ENCODE peak calls at places on chromosomes 5 and 9, in seven cellular contexts. One of them, this sample, is unnamed.

GRCh38 chr9:126146254-126147145 is 180.1 kb upstream of the MVB12B start:
- DNase-seq in endothelial cell of umbilical vein: peak
- DNase-seq in HepG2: peak
- DNase-seq in IMR-90: no peak
- DNase-seq in stomach: peak
- DNase-seq in A549: peak
- DNase-seq in breast epithelium: peak
- DNase-seq in this sample: no peak

GRCh38 chr9:33813712-33814641 is 3.0 kb upstream of the UBE2R2 start:
- DNase-seq in endothelial cell of umbilical vein: peak
- DNase-seq in stomach: no peak
- DNase-seq in IMR-90: peak
- DNase-seq in HepG2: peak
- DNase-seq in breast epithelium: no peak
- DNase-seq in A549: peak
- DNase-seq in this sample: peak

GRCh38 chr5:112787261-112787660 is 49.6 kb downstream of the APC start:
- DNase-seq in HepG2: no peak
- DNase-seq in breast epithelium: no peak
- DNase-seq in endothelial cell of umbilical vein: no peak
- DNase-seq in IMR-90: peak
- DNase-seq in A549: no peak
- DNase-seq in stomach: no peak
- DNase-seq in this sample: no peak

GRCh38 chr5:15585128-15585527 is 85.1 kb downstream of the FBXL7 start:
- DNase-seq in endothelial cell of umbilical vein: no peak
- DNase-seq in A549: no peak
- DNase-seq in HepG2: no peak
- DNase-seq in breast epithelium: no peak
- DNase-seq in stomach: no peak
- DNase-seq in IMR-90: peak
- DNase-seq in this sample: no peak

GRCh38 chr9:35385042-35385441 is 104.9 kb upstream of the RUSC2 start:
- DNase-seq in A549: peak
- DNase-seq in breast epithelium: no peak
- DNase-seq in IMR-90: peak
- DNase-seq in HepG2: no peak
- DNase-seq in stomach: no peak
- DNase-seq in endothelial cell of umbilical vein: peak
- DNase-seq in this sample: no peak

GRCh38 chr5:78908173-78908901 is 76.8 kb downstream of the ARSB start:
- DNase-seq in stomach: peak
- DNase-seq in A549: no peak
- DNase-seq in IMR-90: peak
- DNase-seq in HepG2: no peak
- DNase-seq in breast epithelium: no peak
- DNase-seq in endothelial cell of umbilical vein: peak
- DNase-seq in this sample: peak

GRCh38 chr9:109903515-109904138 is 123.6 kb downstream of the PALM2AKAP2 start:
- DNase-seq in HepG2: peak
- DNase-seq in breast epithelium: peak
- DNase-seq in A549: peak
- DNase-seq in IMR-90: peak
- DNase-seq in endothelial cell of umbilical vein: peak
- DNase-seq in stomach: peak
- DNase-seq in this sample: peak

GRCh38 chr9:35569206-35569605 is 35.9 kb upstream of the TESK1 start:
- DNase-seq in A549: no peak
- DNase-seq in IMR-90: no peak
- DNase-seq in breast epithelium: no peak
- DNase-seq in HepG2: no peak
- DNase-seq in endothelial cell of umbilical vein: no peak
- DNase-seq in stomach: no peak
- DNase-seq in this sample: no peak

GRCh38 chr5:40572947-40573346 is 106.8 kb upstream of the PTGER4 start:
- DNase-seq in breast epithelium: no peak
- DNase-seq in HepG2: no peak
- DNase-seq in endothelial cell of umbilical vein: no peak
- DNase-seq in stomach: no peak
- DNase-seq in IMR-90: peak
- DNase-seq in A549: no peak
- DNase-seq in this sample: no peak

GRCh38 chr9:81776834-81777233 is 87.5 kb upstream of the TLE1 start:
- DNase-seq in A549: no peak
- DNase-seq in IMR-90: no peak
- DNase-seq in stomach: peak
- DNase-seq in endothelial cell of umbilical vein: no peak
- DNase-seq in HepG2: no peak
- DNase-seq in breast epithelium: no peak
- DNase-seq in this sample: no peak

GRCh38 chr9:92064711-92065110 is 50.5 kb downstream of the SPTLC1 start:
- DNase-seq in breast epithelium: no peak
- DNase-seq in IMR-90: peak
- DNase-seq in HepG2: no peak
- DNase-seq in A549: no peak
- DNase-seq in stomach: no peak
- DNase-seq in endothelial cell of umbilical vein: no peak
- DNase-seq in this sample: no peak

GRCh38 chr9:470041-470781 is 255.5 kb downstream of the DOCK8 start:
- DNase-seq in breast epithelium: peak
- DNase-seq in IMR-90: peak
- DNase-seq in endothelial cell of umbilical vein: peak
- DNase-seq in stomach: peak
- DNase-seq in A549: peak
- DNase-seq in HepG2: peak
- DNase-seq in this sample: no peak

GRCh38 chr9:122580360-122580759 is 2.8 kb downstream of the OR1L8 start:
- DNase-seq in stomach: no peak
- DNase-seq in HepG2: no peak
- DNase-seq in endothelial cell of umbilical vein: peak
- DNase-seq in breast epithelium: no peak
- DNase-seq in A549: peak
- DNase-seq in IMR-90: peak
- DNase-seq in this sample: peak

GRCh38 chr9:103089357-103089756 is 94.2 kb downstream of the CYLC2 start:
- DNase-seq in endothelial cell of umbilical vein: no peak
- DNase-seq in IMR-90: no peak
- DNase-seq in breast epithelium: no peak
- DNase-seq in stomach: no peak
- DNase-seq in A549: no peak
- DNase-seq in HepG2: no peak
- DNase-seq in this sample: no peak

GRCh38 chr9:125660557-125660956 is 46.5 kb downstream of the MAPKAP1 start:
- DNase-seq in IMR-90: no peak
- DNase-seq in endothelial cell of umbilical vein: no peak
- DNase-seq in stomach: no peak
- DNase-seq in HepG2: no peak
- DNase-seq in breast epithelium: no peak
- DNase-seq in A549: no peak
- DNase-seq in this sample: no peak

GRCh38 chr9:24436761-24437160 is 108.9 kb downstream of the IZUMO3 start:
- DNase-seq in endothelial cell of umbilical vein: no peak
- DNase-seq in stomach: no peak
- DNase-seq in HepG2: no peak
- DNase-seq in breast epithelium: no peak
- DNase-seq in IMR-90: no peak
- DNase-seq in A549: no peak
- DNase-seq in this sample: no peak

DNA sequence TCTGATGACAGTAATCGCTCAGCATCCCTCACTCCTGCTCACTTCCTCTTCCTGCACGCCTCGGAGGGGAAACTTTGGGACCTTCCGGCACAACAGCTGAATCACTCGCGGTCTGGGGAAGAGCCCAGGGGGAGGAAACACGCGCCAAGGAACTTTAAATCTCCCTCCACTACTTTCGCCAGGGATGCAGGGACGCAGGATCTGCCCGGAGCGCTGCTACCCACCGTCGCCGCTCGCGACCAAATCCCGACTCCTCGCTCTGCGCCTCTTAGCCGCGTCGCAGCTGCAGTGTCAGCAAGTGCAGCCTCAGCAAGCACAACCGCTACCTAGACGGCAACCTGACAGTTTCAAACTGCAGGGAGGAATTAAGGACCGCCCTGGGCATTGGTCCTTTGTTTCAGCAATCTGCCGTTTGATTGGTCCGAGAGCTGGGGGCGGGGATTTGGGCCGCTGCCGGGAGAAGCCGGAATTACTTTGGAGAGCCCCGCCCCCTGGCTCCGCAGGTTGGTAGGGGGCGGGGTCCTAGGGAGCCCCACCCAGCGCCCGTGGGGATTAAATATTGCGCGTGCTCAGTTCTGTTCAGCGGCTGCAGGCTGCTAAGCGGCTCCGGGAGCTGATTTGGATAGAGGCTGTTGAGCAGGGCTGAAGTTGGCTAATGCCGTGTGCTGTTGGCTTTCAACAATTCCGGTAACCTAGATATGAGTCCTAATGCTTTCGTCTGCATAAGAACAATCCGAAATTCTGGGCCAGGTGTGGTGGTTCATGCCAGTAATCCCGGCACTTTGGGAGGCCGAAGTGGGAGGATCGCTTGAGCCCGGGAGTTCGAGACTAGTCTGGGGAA is at the start of gene POC5:
- DNase-seq in endothelial cell of umbilical vein: peak
- DNase-seq in breast epithelium: peak
- DNase-seq in stomach: peak
- DNase-seq in HepG2: peak
- DNase-seq in A549: peak
- DNase-seq in IMR-90: peak
- DNase-seq in this sample: peak
- TF ChIP-seq POLR2A in endothelial cell of umbilical vein: no peak
- TF ChIP-seq POLR2A in breast epithelium: peak
- TF ChIP-seq POLR2A in stomach: no peak
- TF ChIP-seq POLR2A in HepG2: peak
- TF ChIP-seq POLR2A in A549: peak
- TF ChIP-seq POLR2A in IMR-90: no peak
- TF ChIP-seq POLR2A in this sample: peak

GRCh38 chr5:146582015-146582414 is 66.0 kb upstream of the GPR151 start:
- DNase-seq in HepG2: no peak
- DNase-seq in breast epithelium: no peak
- DNase-seq in A549: no peak
- DNase-seq in stomach: no peak
- DNase-seq in endothelial cell of umbilical vein: no peak
- DNase-seq in IMR-90: no peak
- DNase-seq in this sample: no peak

GRCh38 chr5:146588806-146589355 is 72.9 kb upstream of the GPR151 start:
- DNase-seq in breast epithelium: no peak
- DNase-seq in endothelial cell of umbilical vein: no peak
- DNase-seq in stomach: no peak
- DNase-seq in IMR-90: no peak
- DNase-seq in HepG2: no peak
- DNase-seq in A549: no peak
- DNase-seq in this sample: no peak

GRCh38 chr5:146584750-146585149 is 68.8 kb upstream of the GPR151 start:
- DNase-seq in IMR-90: no peak
- DNase-seq in breast epithelium: no peak
- DNase-seq in A549: no peak
- DNase-seq in endothelial cell of umbilical vein: no peak
- DNase-seq in HepG2: no peak
- DNase-seq in stomach: no peak
- DNase-seq in this sample: no peak

GRCh38 chr5:146588331-146588730 is 72.3 kb upstream of the GPR151 start:
- DNase-seq in A549: no peak
- DNase-seq in HepG2: no peak
- DNase-seq in stomach: no peak
- DNase-seq in endothelial cell of umbilical vein: no peak
- DNase-seq in breast epithelium: no peak
- DNase-seq in IMR-90: no peak
- DNase-seq in this sample: peak

DNA sequence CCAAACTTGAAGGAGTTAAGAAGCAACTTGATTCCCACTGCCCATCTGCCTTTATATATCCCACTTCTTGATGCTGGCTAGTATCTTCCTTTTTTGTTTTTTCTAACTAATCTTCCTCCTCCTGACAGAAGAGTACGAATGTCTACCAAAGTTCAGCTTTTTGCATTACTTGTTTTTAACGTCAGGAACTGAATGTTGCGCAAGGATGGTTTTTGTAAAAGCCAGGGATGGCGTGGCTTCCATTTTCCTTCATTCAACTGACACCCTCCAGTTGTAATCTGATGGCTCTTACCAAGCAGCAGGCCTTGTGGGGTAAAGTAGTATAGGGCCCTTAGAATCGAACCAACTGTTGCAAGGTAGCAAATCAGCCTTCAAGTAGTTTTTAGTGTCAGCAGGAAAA is 70.8 kb upstream of the GPR151 start:
- DNase-seq in stomach: no peak
- DNase-seq in A549: no peak
- DNase-seq in endothelial cell of umbilical vein: no peak
- DNase-seq in HepG2: no peak
- DNase-seq in IMR-90: no peak
- DNase-seq in breast epithelium: no peak
- DNase-seq in this sample: no peak
- TF ChIP-seq POLR2A in stomach: no peak
- TF ChIP-seq POLR2A in A549: no peak
- TF ChIP-seq POLR2A in endothelial cell of umbilical vein: no peak
- TF ChIP-seq POLR2A in HepG2: no peak
- TF ChIP-seq POLR2A in IMR-90: no peak
- TF ChIP-seq POLR2A in breast epithelium: no peak
- TF ChIP-seq POLR2A in this sample: no peak

GRCh38 chr9:128339761-128340690 is at the start of gene SLC27A4:
- DNase-seq in stomach: peak
- DNase-seq in A549: peak
- DNase-seq in endothelial cell of umbilical vein: peak
- DNase-seq in breast epithelium: peak
- DNase-seq in HepG2: peak
- DNase-seq in IMR-90: peak
- DNase-seq in this sample: peak
- TF ChIP-seq POLR2A in stomach: no peak
- TF ChIP-seq POLR2A in A549: peak
- TF ChIP-seq POLR2A in endothelial cell of umbilical vein: peak
- TF ChIP-seq POLR2A in breast epithelium: no peak
- TF ChIP-seq POLR2A in HepG2: no peak
- TF ChIP-seq POLR2A in IMR-90: no peak
- TF ChIP-seq POLR2A in this sample: peak

GRCh38 chr9:22446589-22446949 is at the start of gene DMRTA1:
- DNase-seq in endothelial cell of umbilical vein: peak
- DNase-seq in A549: peak
- DNase-seq in HepG2: no peak
- DNase-seq in breast epithelium: peak
- DNase-seq in stomach: peak
- DNase-seq in IMR-90: peak
- DNase-seq in this sample: peak
- TF ChIP-seq POLR2A in endothelial cell of umbilical vein: no peak
- TF ChIP-seq POLR2A in A549: peak
- TF ChIP-seq POLR2A in HepG2: no peak
- TF ChIP-seq POLR2A in breast epithelium: no peak
- TF ChIP-seq POLR2A in stomach: peak
- TF ChIP-seq POLR2A in IMR-90: no peak
- TF ChIP-seq POLR2A in this sample: no peak

This sample was measured in H54.